ENCODE peak calls at places on chromosomes 6 and 20, in five cellular contexts. S is HCT116, H is brain microvascular endothelial cell, U is tibial artery, Z is transverse colon. G is an unnamed sample.

GRCh38 chr6:83221886-83222479 is 28.8 kb downstream of the RWDD2A start:
- DNase-seq in H (no peak), Z (no peak), S (peak; percentile 18), U (no peak), G (peak; percentile 77)

GRCh38 chr20:2688041-2688591 is 4.5 kb upstream of the EBF4 start:
- DNase-seq in U (no peak), S (peak; percentile 15), H (peak; percentile 48), Z (peak; percentile 56), G (peak; percentile 35)

GRCh38 chr20:19974621-19975435 is 42.3 kb upstream of the NAA20 start:
- DNase-seq in S (no peak), H (peak; percentile 90), U (peak; percentile 92), Z (peak; percentile 63), G (peak; percentile 97)

GRCh38 chr6:105493776-105494175 is 90.9 kb upstream of the PREP start:
- DNase-seq in U (no peak), H (no peak), S (no peak), Z (no peak), G (no peak)

GRCh38 chr6:132143258-132143657 is 192.1 kb upstream of the CCN2 start:
- DNase-seq in Z (no peak), H (no peak), S (no peak), U (no peak), G (no peak)

GRCh38 chr6:30615219-30615957 is 1.7 kb downstream of the PPP1R10 start:
- DNase-seq in Z (peak; percentile 41), U (peak; percentile 37), H (peak; percentile 45), S (peak; percentile 75), G (peak; percentile 94)

GRCh38 chr20:51567622-51568021 is 25.1 kb upstream of the NFATC2 start:
- DNase-seq in Z (no peak), U (no peak), H (no peak), S (no peak), G (no peak)

GRCh38 chr6:41344865-41345264 is 9.5 kb downstream of the NCR2 start:
- DNase-seq in U (no peak), S (no peak), Z (no peak), H (no peak), G (no peak)

GRCh38 chr20:3107464-3108025 is 23.0 kb upstream of the AVP start:
- DNase-seq in S (no peak), H (no peak), Z (no peak), U (no peak), G (no peak)

GRCh38 chr6:41824571-41825569 is 37.4 kb downstream of the TOMM6 start:
- DNase-seq in S (no peak), U (no peak), H (peak; percentile 66), Z (no peak), G (no peak)

GRCh38 chr6:22350109-22350508 is 53.3 kb upstream of the PRL start:
- DNase-seq in U (no peak), H (no peak), S (no peak), Z (no peak), G (no peak)

GRCh38 chr20:1185781-1186334 is 1.1 kb upstream of the TMEM74B start:
- DNase-seq in U (no peak), H (no peak), Z (peak; percentile 55), S (peak; percentile 34), G (peak; percentile 11)

GRCh38 chr20:21505810-21506530 is 7.9 kb downstream of the NKX2-2 start:
- DNase-seq in S (peak; percentile 44), U (no peak), H (no peak), Z (peak; percentile 45), G (peak; percentile 47)

DNA sequence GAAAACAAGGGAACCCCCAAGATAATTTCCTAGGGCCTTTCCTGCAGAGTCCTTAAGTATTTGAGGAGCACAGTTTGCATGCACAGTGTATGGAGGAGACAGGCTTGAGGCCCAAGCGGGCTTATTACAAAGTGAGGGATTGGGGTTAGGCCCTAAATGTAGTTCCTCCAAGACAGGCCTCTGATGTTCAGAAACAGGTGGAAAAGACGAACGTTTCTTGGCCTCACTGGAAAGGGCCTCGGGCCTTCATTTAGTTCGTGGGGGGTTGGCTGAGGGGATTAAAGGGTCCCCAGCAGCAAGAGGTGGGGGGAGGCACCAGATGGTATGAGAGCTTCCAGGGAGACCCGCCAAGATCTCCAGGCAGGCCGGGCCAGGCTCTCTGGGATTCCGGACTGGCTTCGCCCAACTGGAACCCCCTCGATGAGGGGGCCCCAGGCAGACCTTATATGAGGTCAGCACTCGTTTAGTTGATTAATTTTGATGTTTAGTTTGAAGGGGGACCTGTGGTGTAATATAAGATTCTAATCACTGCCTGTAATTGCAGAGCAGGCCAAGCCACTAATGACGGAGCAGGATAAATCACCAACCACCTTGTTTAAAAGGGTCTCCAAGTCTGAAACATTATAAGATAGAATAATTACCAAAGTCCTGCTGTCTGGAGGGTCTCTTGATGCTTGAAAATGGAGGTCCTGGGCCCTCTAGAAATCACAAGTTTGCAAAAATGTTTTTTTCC is 2.0 kb downstream of the HMGA1 start:
- DNase-seq in S (no peak), U (no peak), H (no peak), Z (no peak), G (peak; percentile 26)
- H3K4me3 ChIP-seq in S (peak overlapping the region; percentile 69), U (peak overlapping the region; percentile 71), H (peak overlapping the region; percentile 82), Z (peak overlapping the region; percentile 65), G (peak overlapping the region; percentile 75)

DNA sequence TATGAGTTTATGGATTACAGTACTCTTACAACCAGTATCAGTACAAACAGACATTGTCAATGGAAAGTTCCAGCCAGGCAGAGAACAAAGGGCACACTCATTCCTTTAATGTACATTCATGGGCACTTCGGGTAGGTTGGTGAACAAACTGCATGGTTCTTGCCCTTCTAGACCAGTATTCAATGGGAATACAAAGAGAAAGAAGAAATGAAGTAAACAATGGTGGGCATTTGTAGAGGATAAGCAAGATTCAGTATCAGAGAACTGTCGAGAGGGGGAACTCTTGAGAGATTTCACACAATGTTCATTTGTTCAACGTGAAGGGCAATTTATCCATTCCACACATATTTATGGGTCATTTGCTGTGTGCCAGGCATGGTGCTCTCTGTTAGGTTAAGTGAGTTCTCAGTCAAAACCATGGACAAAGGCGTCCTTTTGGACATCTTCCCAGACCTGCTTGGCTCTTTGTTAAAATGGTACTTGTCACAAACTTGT is 714.8 kb downstream of the DHX35 start:
- DNase-seq in H (no peak), S (no peak), U (no peak), Z (peak; percentile 35), G (no peak)
- TF ChIP-seq CTCF in H (no peak), S (peak; percentile 27), U (no peak), Z (peak; percentile 12), G (no peak)

GRCh38 chr6:129417416-129418086 is 292.4 kb downstream of the ARHGAP18 start:
- DNase-seq in Z (no peak), U (no peak), S (no peak), H (no peak), G (no peak)
- H3K4me3 ChIP-seq in Z (no peak overlapping the region), U (no peak overlapping the region), S (no peak overlapping the region), H (no peak overlapping the region), G (no peak overlapping the region)

GRCh38 chr20:38170914-38171300 is 5.8 kb upstream of the TGM2 start:
- DNase-seq in S (no peak), H (peak; percentile 61), Z (no peak), U (peak; percentile 56), G (no peak)

GRCh38 chr20:38173237-38174156 is 8.4 kb upstream of the TGM2 start:
- DNase-seq in S (no peak), U (peak; percentile 80), H (peak; percentile 94), Z (no peak), G (peak; percentile 93)

GRCh38 chr20:38171301-38172010 is 6.4 kb upstream of the TGM2 start:
- DNase-seq in S (no peak), U (no peak), Z (no peak), H (peak; percentile 44), G (peak; percentile 71)

GRCh38 chr20:38170219-38170902 is 5.3 kb upstream of the TGM2 start:
- DNase-seq in Z (no peak), S (no peak), H (no peak), U (no peak), G (no peak)

GRCh38 chr20:38172344-38172743 is 7.3 kb upstream of the TGM2 start:
- DNase-seq in S (no peak), H (peak; percentile 60), Z (no peak), U (no peak), G (peak; percentile 51)
- TF ChIP-seq CTCF in S (peak; percentile 32), H (peak; percentile 73), Z (no peak), U (no peak), G (peak; percentile 57)

DNA sequence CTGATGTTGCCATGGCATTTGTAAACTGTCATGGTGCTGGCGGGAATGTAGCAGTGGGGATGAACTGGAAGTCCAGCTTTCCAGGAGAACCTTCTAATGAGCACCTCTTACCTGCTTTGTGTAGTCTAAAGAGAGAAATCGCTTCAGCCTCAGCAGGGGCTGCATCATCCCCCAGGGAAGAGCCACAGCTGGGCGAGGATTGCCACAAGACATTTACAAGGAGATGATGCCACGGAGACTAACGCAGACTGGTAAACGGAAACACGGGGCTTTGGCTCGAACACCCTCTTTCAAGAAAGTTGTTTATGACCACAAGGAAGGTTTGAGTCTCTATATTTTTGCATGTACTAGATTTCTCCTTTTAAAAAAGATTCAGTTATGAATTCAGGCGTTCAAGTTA is 72.9 kb downstream of the CDH26 start:
- DNase-seq in H (no peak), Z (no peak), S (no peak), U (no peak), G (no peak)
- H3K4me3 ChIP-seq in H (no peak overlapping the region), Z (no peak overlapping the region), S (no peak overlapping the region), U (no peak overlapping the region), G (no peak overlapping the region)

DNA sequence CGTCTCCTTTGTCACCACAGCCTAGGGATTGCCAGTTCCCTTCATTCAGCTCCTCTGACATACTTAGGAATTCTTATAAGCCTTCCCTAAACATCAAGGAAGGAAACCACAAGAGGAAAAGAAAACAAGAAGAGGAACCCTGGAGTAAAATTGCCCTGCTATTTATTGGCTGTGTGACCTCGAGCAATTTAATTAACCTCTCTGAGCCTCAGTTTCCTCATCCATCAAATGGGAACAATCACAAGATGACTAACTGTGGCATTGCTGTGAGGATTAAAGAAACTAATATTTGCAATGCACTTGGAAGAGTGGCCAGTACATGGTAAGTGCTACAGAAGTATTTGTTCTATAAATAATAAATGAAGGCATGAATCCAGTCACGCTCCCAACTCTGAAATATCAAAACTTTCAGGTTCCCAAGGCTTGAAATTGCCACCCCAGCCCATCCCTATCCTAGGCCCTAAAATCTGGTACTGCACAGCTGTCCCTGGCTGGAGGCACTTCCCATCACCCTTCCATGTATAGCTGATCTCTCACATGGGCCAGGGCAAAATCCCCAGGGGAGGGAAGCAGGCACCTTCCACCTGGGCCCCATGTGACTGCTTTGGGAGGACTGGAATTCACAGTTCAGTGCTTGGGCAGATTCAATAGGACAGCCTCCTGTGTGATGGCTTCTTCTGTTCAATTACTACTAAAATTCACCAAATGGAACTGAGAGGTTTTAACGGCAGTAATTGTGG is 77.9 kb upstream of the MAFB start:
- DNase-seq in H (no peak), S (no peak), Z (no peak), U (no peak), G (no peak)
- TF ChIP-seq CTCF in H (no peak), S (no peak), Z (no peak), U (no peak), G (no peak)

GRCh38 chr6:35299674-35300073 is 2.1 kb downstream of the DEF6 start:
- DNase-seq in Z (peak; percentile 64), S (no peak), U (peak; percentile 52), H (no peak), G (no peak)
- H3K4me3 ChIP-seq in Z (no peak overlapping the region), S (no peak overlapping the region), U (no peak overlapping the region), H (no peak overlapping the region), G (no peak overlapping the region)

G was measured in fibroblast of the aortic adventitia.